ENCODE peak calls at places on chromosomes 13 and 19, in seven cellular contexts. One of them, this sample, is unnamed.

GRCh38 chr13:98771838-98772611 is 19.6 kb upstream of the SLC15A1 start:
- DNase-seq in nucleus accumbens: no peak
- DNase-seq in stimulated activated CD4-positive, alpha-beta T cell treated with anti-CD3 and anti-CD28 coated beads, Interleukin-1b, Interleukin-23, amount 100 ng/mL, for 24 hours: no peak
- DNase-seq in fibroblast of lung: no peak
- DNase-seq in ascending aorta: no peak
- DNase-seq in RKO: no peak
- DNase-seq in H54: no peak
- DNase-seq in this sample: no peak

GRCh38 chr13:109918179-109918651 is 131.8 kb upstream of the IRS2 start:
- DNase-seq in fibroblast of lung: peak; percentile 30
- DNase-seq in nucleus accumbens: no peak
- DNase-seq in RKO: peak; percentile 3
- DNase-seq in H54: no peak
- DNase-seq in ascending aorta: peak; percentile 74
- DNase-seq in stimulated activated CD4-positive, alpha-beta T cell treated with anti-CD3 and anti-CD28 coated beads, Interleukin-1b, Interleukin-23, amount 100 ng/mL, for 24 hours: no peak
- DNase-seq in this sample: no peak

GRCh38 chr13:39349391-39349790 is 253.6 kb downstream of the LHFPL6 start:
- DNase-seq in H54: no peak
- DNase-seq in nucleus accumbens: no peak
- DNase-seq in stimulated activated CD4-positive, alpha-beta T cell treated with anti-CD3 and anti-CD28 coated beads, Interleukin-1b, Interleukin-23, amount 100 ng/mL, for 24 hours: no peak
- DNase-seq in fibroblast of lung: peak; percentile 8
- DNase-seq in RKO: no peak
- DNase-seq in ascending aorta: no peak
- DNase-seq in this sample: no peak

GRCh38 chr19:56538254-56538760 is 441 bp upstream of the ZFP28 start:
- DNase-seq in H54: peak; percentile 98
- DNase-seq in fibroblast of lung: peak; percentile 90
- DNase-seq in nucleus accumbens: peak; percentile 96
- DNase-seq in RKO: no peak
- DNase-seq in ascending aorta: peak; percentile 93
- DNase-seq in stimulated activated CD4-positive, alpha-beta T cell treated with anti-CD3 and anti-CD28 coated beads, Interleukin-1b, Interleukin-23, amount 100 ng/mL, for 24 hours: peak; percentile 83
- DNase-seq in this sample: peak; percentile 86

GRCh38 chr19:49497047-49497789 is 984 bp downstream of the RPS11 start:
- DNase-seq in ascending aorta: peak; percentile 86
- DNase-seq in nucleus accumbens: no peak
- DNase-seq in stimulated activated CD4-positive, alpha-beta T cell treated with anti-CD3 and anti-CD28 coated beads, Interleukin-1b, Interleukin-23, amount 100 ng/mL, for 24 hours: peak; percentile 67
- DNase-seq in H54: no peak
- DNase-seq in fibroblast of lung: peak; percentile 50
- DNase-seq in RKO: peak; percentile 85
- DNase-seq in this sample: peak; percentile 49

GRCh38 chr19:1098177-1099051 is 3.2 kb upstream of the POLR2E start:
- DNase-seq in RKO: no peak
- DNase-seq in stimulated activated CD4-positive, alpha-beta T cell treated with anti-CD3 and anti-CD28 coated beads, Interleukin-1b, Interleukin-23, amount 100 ng/mL, for 24 hours: no peak
- DNase-seq in ascending aorta: no peak
- DNase-seq in fibroblast of lung: no peak
- DNase-seq in nucleus accumbens: no peak
- DNase-seq in H54: no peak
- DNase-seq in this sample: no peak

GRCh38 chr13:106145997-106146864 is 389.2 kb downstream of the EFNB2 start:
- DNase-seq in RKO: no peak
- DNase-seq in fibroblast of lung: no peak
- DNase-seq in H54: no peak
- DNase-seq in stimulated activated CD4-positive, alpha-beta T cell treated with anti-CD3 and anti-CD28 coated beads, Interleukin-1b, Interleukin-23, amount 100 ng/mL, for 24 hours: no peak
- DNase-seq in nucleus accumbens: no peak
- DNase-seq in ascending aorta: no peak
- DNase-seq in this sample: no peak

GRCh38 chr19:54415208-54415900 is at the start of gene TTYH1:
- DNase-seq in nucleus accumbens: peak; percentile 56
- DNase-seq in RKO: no peak
- DNase-seq in fibroblast of lung: no peak
- DNase-seq in stimulated activated CD4-positive, alpha-beta T cell treated with anti-CD3 and anti-CD28 coated beads, Interleukin-1b, Interleukin-23, amount 100 ng/mL, for 24 hours: no peak
- DNase-seq in H54: no peak
- DNase-seq in ascending aorta: no peak
- DNase-seq in this sample: peak; percentile 15

GRCh38 chr13:76153239-76153638 is 517.1 kb downstream of the LMO7 start:
- DNase-seq in RKO: no peak
- DNase-seq in ascending aorta: no peak
- DNase-seq in fibroblast of lung: no peak
- DNase-seq in stimulated activated CD4-positive, alpha-beta T cell treated with anti-CD3 and anti-CD28 coated beads, Interleukin-1b, Interleukin-23, amount 100 ng/mL, for 24 hours: no peak
- DNase-seq in H54: no peak
- DNase-seq in nucleus accumbens: no peak
- DNase-seq in this sample: no peak

GRCh38 chr13:75636339-75637095 is 387 bp downstream of the LMO7 start:
- DNase-seq in H54: peak; percentile 31
- DNase-seq in nucleus accumbens: no peak
- DNase-seq in stimulated activated CD4-positive, alpha-beta T cell treated with anti-CD3 and anti-CD28 coated beads, Interleukin-1b, Interleukin-23, amount 100 ng/mL, for 24 hours: peak; percentile 7
- DNase-seq in fibroblast of lung: peak; percentile 51
- DNase-seq in RKO: peak; percentile 55
- DNase-seq in ascending aorta: peak; percentile 69
- DNase-seq in this sample: peak; percentile 22

GRCh38 chr13:109684836-109685602 is 101.4 kb downstream of the IRS2 start:
- DNase-seq in nucleus accumbens: no peak
- DNase-seq in stimulated activated CD4-positive, alpha-beta T cell treated with anti-CD3 and anti-CD28 coated beads, Interleukin-1b, Interleukin-23, amount 100 ng/mL, for 24 hours: no peak
- DNase-seq in ascending aorta: no peak
- DNase-seq in H54: no peak
- DNase-seq in fibroblast of lung: peak; percentile 41
- DNase-seq in RKO: no peak
- DNase-seq in this sample: no peak

GRCh38 chr19:633786-634639 is 676 bp upstream of the POLRMT start:
- DNase-seq in stimulated activated CD4-positive, alpha-beta T cell treated with anti-CD3 and anti-CD28 coated beads, Interleukin-1b, Interleukin-23, amount 100 ng/mL, for 24 hours: no peak
- DNase-seq in nucleus accumbens: no peak
- DNase-seq in H54: no peak
- DNase-seq in RKO: peak; percentile 57
- DNase-seq in ascending aorta: no peak
- DNase-seq in fibroblast of lung: no peak
- DNase-seq in this sample: no peak

GRCh38 chr19:12868540-12869112 is 12.6 kb downstream of the DNASE2 start:
- DNase-seq in H54: no peak
- DNase-seq in RKO: no peak
- DNase-seq in fibroblast of lung: peak; percentile 11
- DNase-seq in ascending aorta: no peak
- DNase-seq in nucleus accumbens: no peak
- DNase-seq in stimulated activated CD4-positive, alpha-beta T cell treated with anti-CD3 and anti-CD28 coated beads, Interleukin-1b, Interleukin-23, amount 100 ng/mL, for 24 hours: no peak
- DNase-seq in this sample: no peak

GRCh38 chr13:98751397-98752110 is 918 bp downstream of the SLC15A1 start:
- DNase-seq in nucleus accumbens: no peak
- DNase-seq in stimulated activated CD4-positive, alpha-beta T cell treated with anti-CD3 and anti-CD28 coated beads, Interleukin-1b, Interleukin-23, amount 100 ng/mL, for 24 hours: no peak
- DNase-seq in RKO: no peak
- DNase-seq in ascending aorta: no peak
- DNase-seq in fibroblast of lung: peak; percentile 33
- DNase-seq in H54: no peak
- DNase-seq in this sample: no peak

This sample was measured in activated naive CD4-positive, alpha-beta T cell.